ENCODE peak calls at places on chromosomes 13 and 19, in four cellular contexts. One of them, this sample, is unnamed.

GRCh38 chr13:101972191-101972590 is 429.7 kb downstream of the FGF14 start:
- DNase-seq in progenitor cell of endocrine pancreas: no peak
- DNase-seq in neural progenitor cell: no peak
- DNase-seq in thoracic aorta: no peak
- DNase-seq in this sample: no peak

GRCh38 chr19:45405435-45406164 is 731 bp upstream of the PPP1R13L start:
- DNase-seq in progenitor cell of endocrine pancreas: peak; percentile 56
- DNase-seq in neural progenitor cell: peak; percentile 92
- DNase-seq in thoracic aorta: peak; percentile 65
- DNase-seq in this sample: peak; percentile 85

GRCh38 chr19:290539-291521 is at the start of gene PLPP2:
- DNase-seq in progenitor cell of endocrine pancreas: peak; percentile 58
- DNase-seq in neural progenitor cell: peak; percentile 51
- DNase-seq in thoracic aorta: no peak
- DNase-seq in this sample: no peak

GRCh38 chr13:69828527-69828926 is 279.1 kb upstream of the ATXN8OS start:
- DNase-seq in progenitor cell of endocrine pancreas: no peak
- DNase-seq in neural progenitor cell: no peak
- DNase-seq in thoracic aorta: no peak
- DNase-seq in this sample: no peak

GRCh38 chr19:7242601-7243258 is 51.5 kb downstream of the INSR start:
- DNase-seq in progenitor cell of endocrine pancreas: no peak
- DNase-seq in neural progenitor cell: no peak
- DNase-seq in thoracic aorta: peak; percentile 44
- DNase-seq in this sample: no peak

GRCh38 chr19:49988433-49988832 is 27.5 kb upstream of the SIGLEC11 start:
- DNase-seq in progenitor cell of endocrine pancreas: no peak
- DNase-seq in neural progenitor cell: no peak
- DNase-seq in thoracic aorta: no peak
- DNase-seq in this sample: no peak

GRCh38 chr13:40368123-40368891 is 298.1 kb downstream of the FOXO1 start:
- DNase-seq in progenitor cell of endocrine pancreas: no peak
- DNase-seq in neural progenitor cell: no peak
- DNase-seq in thoracic aorta: no peak
- DNase-seq in this sample: no peak

GRCh38 chr13:76968041-76968440 is 19.7 kb downstream of the ACOD1 start:
- DNase-seq in progenitor cell of endocrine pancreas: no peak
- DNase-seq in neural progenitor cell: no peak
- DNase-seq in thoracic aorta: no peak
- DNase-seq in this sample: no peak

GRCh38 chr13:97928306-97928705 is 25.2 kb upstream of the IPO5 start:
- DNase-seq in progenitor cell of endocrine pancreas: no peak
- DNase-seq in neural progenitor cell: no peak
- DNase-seq in thoracic aorta: no peak
- DNase-seq in this sample: no peak

DNA sequence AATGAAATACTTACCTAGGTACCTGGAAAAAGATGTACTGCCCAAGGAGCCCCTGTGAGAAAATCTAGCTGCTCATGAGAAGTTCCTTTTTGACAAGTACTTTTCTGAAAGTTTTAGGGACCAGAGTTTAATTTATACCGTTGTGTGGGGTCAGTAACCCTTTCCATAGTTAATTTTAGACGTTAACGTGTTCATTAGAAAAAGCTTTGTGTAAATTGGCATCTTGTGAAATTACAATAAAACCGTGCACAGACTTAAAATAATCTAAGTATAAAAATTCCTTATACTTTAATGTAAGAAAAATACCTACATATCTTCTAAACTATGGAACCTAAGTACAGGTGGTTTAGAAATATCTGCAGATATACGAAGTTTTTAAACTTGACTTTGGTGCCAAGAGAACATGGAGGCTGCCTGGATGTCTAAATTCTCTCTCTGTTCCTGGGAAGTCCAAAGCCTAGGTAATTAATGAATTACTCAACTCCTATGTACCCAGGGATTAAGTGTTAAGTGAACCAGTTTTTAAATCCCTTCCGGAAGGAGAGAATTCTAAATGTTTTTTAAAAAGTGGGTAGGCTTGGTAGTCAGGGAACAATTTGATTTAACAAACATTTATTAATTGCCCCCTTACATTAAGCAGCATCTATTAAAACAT is 50.2 kb upstream of the PDX1 start:
- DNase-seq in progenitor cell of endocrine pancreas: no peak
- DNase-seq in neural progenitor cell: no peak
- DNase-seq in thoracic aorta: no peak
- DNase-seq in this sample: no peak
- TF ChIP-seq CTCF in progenitor cell of endocrine pancreas: no peak
- TF ChIP-seq CTCF in neural progenitor cell: peak; percentile 3
- TF ChIP-seq CTCF in thoracic aorta: no peak
- TF ChIP-seq CTCF in this sample: no peak

GRCh38 chr13:45879666-45880065 is 28.1 kb upstream of the SIAH3 start:
- DNase-seq in progenitor cell of endocrine pancreas: no peak
- DNase-seq in neural progenitor cell: peak; percentile 55
- DNase-seq in thoracic aorta: no peak
- DNase-seq in this sample: peak; percentile 34
- TF ChIP-seq CTCF in progenitor cell of endocrine pancreas: peak; percentile 41
- TF ChIP-seq CTCF in neural progenitor cell: peak; percentile 51
- TF ChIP-seq CTCF in thoracic aorta: no peak
- TF ChIP-seq CTCF in this sample: peak; percentile 34

GRCh38 chr19:48393196-48393558 is 291 bp upstream of the GRIN2D start:
- DNase-seq in progenitor cell of endocrine pancreas: no peak
- DNase-seq in neural progenitor cell: no peak
- DNase-seq in thoracic aorta: no peak
- DNase-seq in this sample: no peak

GRCh38 chr19:48393559-48394330 is at the start of gene GRIN2D:
- DNase-seq in progenitor cell of endocrine pancreas: no peak
- DNase-seq in neural progenitor cell: peak; percentile 76
- DNase-seq in thoracic aorta: no peak
- DNase-seq in this sample: peak; percentile 71

GRCh38 chr19:48394331-48395169 is 1.1 kb downstream of the GRIN2D start:
- DNase-seq in progenitor cell of endocrine pancreas: no peak
- DNase-seq in neural progenitor cell: no peak
- DNase-seq in thoracic aorta: no peak
- DNase-seq in this sample: no peak

GRCh38 chr19:48390188-48391099 is 907 bp downstream of the KDELR1 start:
- DNase-seq in progenitor cell of endocrine pancreas: peak; percentile 51
- DNase-seq in neural progenitor cell: peak; percentile 83
- DNase-seq in thoracic aorta: no peak
- DNase-seq in this sample: peak; percentile 71

GRCh38 chr19:48391100-48392005 is at the start of gene KDELR1:
- DNase-seq in progenitor cell of endocrine pancreas: peak; percentile 78
- DNase-seq in neural progenitor cell: peak; percentile 84
- DNase-seq in thoracic aorta: no peak
- DNase-seq in this sample: peak; percentile 84
- TF ChIP-seq CTCF in progenitor cell of endocrine pancreas: peak; percentile 84
- TF ChIP-seq CTCF in neural progenitor cell: peak; percentile 80
- TF ChIP-seq CTCF in thoracic aorta: peak; percentile 86
- TF ChIP-seq CTCF in this sample: peak; percentile 89

GRCh38 chr13:46964789-46965527 is 68.1 kb upstream of the HTR2A start:
- DNase-seq in progenitor cell of endocrine pancreas: no peak
- DNase-seq in neural progenitor cell: no peak
- DNase-seq in thoracic aorta: no peak
- DNase-seq in this sample: no peak

GRCh38 chr13:46961719-46962118 is 64.9 kb upstream of the HTR2A start:
- DNase-seq in progenitor cell of endocrine pancreas: no peak
- DNase-seq in neural progenitor cell: no peak
- DNase-seq in thoracic aorta: no peak
- DNase-seq in this sample: no peak

GRCh38 chr13:46963874-46964273 is 67.0 kb upstream of the HTR2A start:
- DNase-seq in progenitor cell of endocrine pancreas: no peak
- DNase-seq in neural progenitor cell: no peak
- DNase-seq in thoracic aorta: no peak
- DNase-seq in this sample: no peak

DNA sequence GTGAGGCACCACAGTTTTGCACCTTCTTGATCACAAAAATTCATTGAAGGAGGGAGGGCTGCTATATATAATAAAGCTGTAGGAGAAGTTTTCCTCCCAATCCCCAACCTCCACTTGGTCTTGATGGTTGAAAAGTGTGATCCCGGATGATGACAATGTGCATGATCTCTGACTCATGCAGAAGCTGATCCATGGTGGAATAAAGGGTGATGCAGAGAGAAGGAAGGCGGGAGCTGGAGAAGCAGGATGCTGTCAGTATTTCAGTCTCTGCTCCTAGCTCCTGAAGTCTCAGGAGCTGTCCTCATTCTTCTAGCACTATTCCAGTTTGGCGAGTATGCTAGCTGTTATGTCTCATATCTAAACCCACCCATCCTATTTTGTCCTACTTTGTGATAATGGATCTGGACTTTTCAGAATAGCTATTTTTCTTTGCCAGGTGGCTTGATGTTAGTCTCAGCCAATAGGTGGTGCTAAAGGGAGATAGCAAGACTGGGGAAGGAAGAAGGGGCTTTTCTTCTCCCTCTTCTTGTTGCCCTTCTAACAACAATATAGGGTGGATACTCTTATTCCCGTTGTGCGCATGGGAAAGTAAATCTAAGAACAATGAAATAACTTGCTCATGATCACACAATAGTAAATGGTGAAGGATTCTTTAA is 65.6 kb upstream of the HTR2A start:
- DNase-seq in progenitor cell of endocrine pancreas: no peak
- DNase-seq in neural progenitor cell: peak; percentile 50
- DNase-seq in thoracic aorta: no peak
- DNase-seq in this sample: no peak
- TF ChIP-seq CTCF in progenitor cell of endocrine pancreas: peak; percentile 54
- TF ChIP-seq CTCF in neural progenitor cell: peak; percentile 66
- TF ChIP-seq CTCF in thoracic aorta: no peak
- TF ChIP-seq CTCF in this sample: peak; percentile 43

GRCh38 chr13:95749545-95749944 is 72.6 kb downstream of the DNAJC3 start:
- DNase-seq in progenitor cell of endocrine pancreas: no peak
- DNase-seq in neural progenitor cell: no peak
- DNase-seq in thoracic aorta: no peak
- DNase-seq in this sample: no peak

GRCh38 chr13:95743192-95743591 is 66.3 kb downstream of the DNAJC3 start:
- DNase-seq in progenitor cell of endocrine pancreas: no peak
- DNase-seq in neural progenitor cell: no peak
- DNase-seq in thoracic aorta: no peak
- DNase-seq in this sample: no peak

GRCh38 chr13:95741584-95742563 is 64.9 kb downstream of the DNAJC3 start:
- DNase-seq in progenitor cell of endocrine pancreas: no peak
- DNase-seq in neural progenitor cell: no peak
- DNase-seq in thoracic aorta: no peak
- DNase-seq in this sample: no peak

GRCh38 chr13:95745289-95745688 is 68.3 kb downstream of the DNAJC3 start:
- DNase-seq in progenitor cell of endocrine pancreas: no peak
- DNase-seq in neural progenitor cell: peak; percentile 24
- DNase-seq in thoracic aorta: no peak
- DNase-seq in this sample: no peak

DNA sequence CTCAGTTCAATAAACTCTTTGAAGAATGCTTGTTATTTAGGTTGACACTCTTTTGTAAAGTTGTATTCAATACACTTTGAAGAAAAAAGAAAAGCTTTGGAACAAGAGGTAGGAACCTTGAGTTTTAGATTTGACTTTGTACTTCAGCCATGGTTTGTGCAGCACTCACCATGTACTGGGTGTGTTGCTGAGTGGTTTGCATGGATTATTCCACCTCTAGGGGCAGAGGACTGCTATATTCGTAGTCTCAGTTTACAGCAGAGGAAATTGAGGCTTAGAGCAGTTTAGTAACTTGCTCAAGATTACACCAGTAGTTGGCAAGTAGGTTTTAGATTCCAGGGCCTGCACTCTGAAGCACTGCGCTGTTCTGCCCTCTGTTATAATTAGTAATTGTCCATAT is 68.8 kb downstream of the DNAJC3 start:
- DNase-seq in progenitor cell of endocrine pancreas: no peak
- DNase-seq in neural progenitor cell: no peak
- DNase-seq in thoracic aorta: no peak
- DNase-seq in this sample: no peak
- TF ChIP-seq CTCF in progenitor cell of endocrine pancreas: peak; percentile 39
- TF ChIP-seq CTCF in neural progenitor cell: peak; percentile 32
- TF ChIP-seq CTCF in thoracic aorta: no peak
- TF ChIP-seq CTCF in this sample: no peak

DNA sequence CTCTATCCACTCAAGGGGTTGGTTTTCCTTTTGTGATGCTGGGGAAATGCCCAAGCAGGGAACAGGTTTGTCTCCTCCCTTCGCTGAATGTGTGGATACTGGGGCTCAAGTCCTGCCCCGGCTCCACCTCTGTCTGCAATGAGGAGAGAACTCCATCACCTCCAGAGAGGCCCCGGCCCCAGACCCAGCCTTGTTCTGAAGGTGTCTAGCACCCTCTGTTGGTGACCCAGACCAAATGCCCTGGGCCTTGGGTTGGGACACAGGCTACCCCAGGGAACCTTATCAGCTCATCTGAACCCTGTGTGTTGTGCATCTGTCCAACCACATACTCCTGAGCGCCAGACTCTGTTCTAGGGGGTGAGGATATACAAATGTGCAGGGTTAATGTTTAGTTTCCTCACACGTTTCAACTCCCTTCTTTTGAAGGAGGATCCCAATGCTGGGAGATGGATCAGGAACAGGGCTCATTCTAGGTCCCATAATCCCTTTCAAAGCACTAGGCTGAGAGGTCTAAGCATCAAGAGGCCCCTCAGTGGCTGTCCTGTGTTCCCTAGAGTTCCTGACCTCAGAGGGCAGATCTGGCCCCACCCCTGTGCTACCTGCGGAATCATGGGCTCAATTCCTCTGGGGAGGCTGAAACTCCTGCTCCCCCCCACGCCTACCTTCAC is 112.5 kb upstream of the SLC7A1 start:
- DNase-seq in progenitor cell of endocrine pancreas: no peak
- DNase-seq in neural progenitor cell: peak; percentile 74
- DNase-seq in thoracic aorta: no peak
- DNase-seq in this sample: no peak
- TF ChIP-seq CTCF in progenitor cell of endocrine pancreas: peak; percentile 49
- TF ChIP-seq CTCF in neural progenitor cell: peak; percentile 70
- TF ChIP-seq CTCF in thoracic aorta: peak; percentile 28
- TF ChIP-seq CTCF in this sample: peak; percentile 25